ENCODE peak calls at places on chromosomes 7 and 10, in four cellular contexts. R is CD4-positive, CD25-positive, alpha-beta regulatory T cell; H is astrocyte of the spinal cord; K is stimulated activated CD4-positive, alpha-beta T cell treated with anti-CD3 and anti-CD28 coated beads, Interleukin-4, amount 100 ng/mL, for 48 hours. G is an unnamed sample.

GRCh38 chr10:112517381-112517976 is 70.5 kb downstream of the VTI1A start:
- DNase-seq in R (no peak), H (no peak), K (no peak), G (no peak)

GRCh38 chr7:29764227-29764626 is 42.1 kb upstream of the WIPF3 start:
- DNase-seq in R (no peak), H (no peak), K (no peak), G (no peak)

GRCh38 chr10:34434119-34434594 is 380.9 kb downstream of the PARD3 start:
- DNase-seq in R (no peak), H (peak), K (no peak), G (no peak)

GRCh38 chr7:122886357-122887081 is at the start of gene CADPS2:
- DNase-seq in R (no peak), H (peak), K (no peak), G (peak)

GRCh38 chr10:61487506-61487905 is 34.3 kb upstream of the TMEM26 start:
- DNase-seq in R (no peak), H (no peak), K (no peak), G (no peak)

GRCh38 chr10:93160829-93161228 is 87.1 kb downstream of the CYP26A1 start:
- DNase-seq in R (no peak), H (peak), K (no peak), G (no peak)

GRCh38 chr10:128520191-128520815 is 394.1 kb upstream of the MKI67 start:
- DNase-seq in R (no peak), H (no peak), K (no peak), G (no peak)

GRCh38 chr10:75137533-75138438 is 26.3 kb downstream of the SAMD8 start:
- DNase-seq in R (no peak), H (peak), K (peak), G (no peak)

GRCh38 chr10:88794731-88795130 is 7.8 kb upstream of the LIPM start:
- DNase-seq in R (no peak), H (no peak), K (no peak), G (no peak)